ENCODE peak calls at places on chromosomes 5 and 9, in four cellular contexts. Y is MM.1S; D is CD8-positive, alpha-beta T cell; B is psoas muscle. V is an unnamed sample.

GRCh38 chr5:15579193-15579990 is 79.4 kb downstream of the FBXL7 start:
- DNase-seq in Y (no peak), D (no peak), B (no peak), V (no peak)

GRCh38 chr5:133730866-133731265 is 118.5 kb upstream of the FSTL4 start:
- DNase-seq in Y (no peak), D (no peak), B (no peak), V (no peak)

GRCh38 chr5:58183078-58183885 is 276.6 kb downstream of the PLK2 start:
- DNase-seq in Y (no peak), D (no peak), B (no peak), V (no peak)

GRCh38 chr5:609506-609905 is 2.6 kb upstream of the CEP72 start:
- DNase-seq in Y (no peak), D (peak; percentile 32), B (no peak), V (no peak)

GRCh38 chr5:96256795-96257470 is 176.1 kb downstream of the PCSK1 start:
- DNase-seq in Y (no peak), D (no peak), B (peak; percentile 17), V (no peak)

GRCh38 chr5:145660897-145661650 is 174.1 kb downstream of the PRELID2 start:
- DNase-seq in Y (no peak), D (no peak), B (no peak), V (no peak)

GRCh38 chr9:81664638-81665513 is 24.5 kb downstream of the TLE1 start:
- DNase-seq in Y (no peak), D (no peak), B (no peak), V (no peak)

GRCh38 chr9:114166606-114167572 is 11.6 kb downstream of the COL27A1 start:
- DNase-seq in Y (no peak), D (no peak), B (no peak), V (no peak)

GRCh38 chr5:118692811-118693342 is 295.5 kb downstream of the DTWD2 start:
- DNase-seq in Y (no peak), D (no peak), B (no peak), V (no peak)

GRCh38 chr9:89993678-89994630 is 389.1 kb downstream of the GADD45G start:
- DNase-seq in Y (no peak), D (no peak), B (peak; percentile 59), V (peak; percentile 25)

GRCh38 chr9:107624216-107624948 is 134.8 kb upstream of the KLF4 start:
- DNase-seq in Y (no peak), D (no peak), B (peak; percentile 63), V (no peak)

GRCh38 chr5:67268233-67269011 is 71.8 kb upstream of the CD180 start:
- DNase-seq in Y (no peak), D (no peak), B (peak; percentile 67), V (peak; percentile 88)

GRCh38 chr5:134975078-134975715 is 7.5 kb downstream of the CATSPER3 start:
- DNase-seq in Y (no peak), D (no peak), B (no peak), V (no peak)

GRCh38 chr9:92763721-92764380 is 782 bp downstream of the BICD2 start:
- DNase-seq in Y (peak; percentile 29), D (no peak), B (peak; percentile 39), V (peak; percentile 44)

GRCh38 chr5:61924251-61924650 is 381.8 kb upstream of the KIF2A start:
- DNase-seq in Y (no peak), D (no peak), B (no peak), V (no peak)

GRCh38 chr5:145479862-145480261 is 355.3 kb downstream of the PRELID2 start:
- DNase-seq in Y (no peak), D (no peak), B (no peak), V (no peak)

GRCh38 chr9:121650220-121651013 is 1.0 kb upstream of the DAB2IP start:
- DNase-seq in Y (no peak), D (no peak), B (peak; percentile 33), V (peak; percentile 89)

GRCh38 chr9:114076237-114077161 is 1.6 kb downstream of the AMBP start:
- DNase-seq in Y (no peak), D (no peak), B (no peak), V (no peak)

GRCh38 chr9:20292002-20292401 is 330.3 kb downstream of the MLLT3 start:
- DNase-seq in Y (no peak), D (no peak), B (no peak), V (no peak)

GRCh38 chr9:89739531-89740315 is 134.9 kb downstream of the GADD45G start:
- DNase-seq in Y (no peak), D (no peak), B (no peak), V (no peak)

GRCh38 chr5:17258429-17258828 is 41.0 kb downstream of the BASP1 start:
- DNase-seq in Y (no peak), D (no peak), B (no peak), V (no peak)

DNA sequence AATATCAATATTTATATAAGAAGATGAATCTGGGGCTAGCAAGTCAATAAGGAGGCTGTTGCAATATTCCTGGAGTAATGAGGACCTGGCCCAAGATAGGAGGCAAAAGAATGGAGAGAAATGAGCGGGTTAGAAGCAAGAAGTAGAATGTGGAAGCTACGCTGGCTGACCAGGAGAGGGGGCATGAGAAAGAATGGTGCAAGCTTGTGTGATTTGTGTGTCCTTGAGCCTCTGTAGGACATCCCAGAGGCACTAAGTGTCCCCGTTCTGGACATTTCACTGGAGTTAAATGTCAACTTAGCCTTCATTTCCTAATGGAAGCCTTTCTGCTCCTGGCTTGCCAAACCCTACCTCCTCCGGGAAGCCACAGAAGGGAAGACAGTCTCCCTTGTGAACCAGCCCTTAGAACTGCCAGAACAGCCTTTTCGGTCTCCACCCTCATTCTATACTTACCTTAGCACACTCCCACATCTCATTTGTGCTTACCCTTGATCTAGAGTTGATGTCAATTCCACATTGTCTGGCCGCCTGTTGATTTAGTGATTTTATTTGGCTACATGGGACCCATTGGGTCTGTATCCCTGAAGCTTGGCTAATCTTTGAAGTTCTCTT is 6.7 kb upstream of the PDE6A start:
- DNase-seq in Y (no peak), D (no peak), B (no peak), V (no peak)
- TF ChIP-seq CTCF in Y (no peak), D (no peak), B (no peak), V (no peak)

GRCh38 chr9:122797316-122798033 is 2.4 kb upstream of the OR1K1 start:
- DNase-seq in Y (no peak), D (no peak), B (no peak), V (no peak)

GRCh38 chr9:122800066-122801060 is at the start of gene OR1K1:
- DNase-seq in Y (no peak), D (no peak), B (no peak), V (no peak)
- H3K9me3 ChIP-seq in Y (no peaks in the 10 kb centered on the region), D (no peaks in the 10 kb centered on the region), B (no peaks in the 10 kb centered on the region), V (no peaks in the 10 kb centered on the region)

DNA sequence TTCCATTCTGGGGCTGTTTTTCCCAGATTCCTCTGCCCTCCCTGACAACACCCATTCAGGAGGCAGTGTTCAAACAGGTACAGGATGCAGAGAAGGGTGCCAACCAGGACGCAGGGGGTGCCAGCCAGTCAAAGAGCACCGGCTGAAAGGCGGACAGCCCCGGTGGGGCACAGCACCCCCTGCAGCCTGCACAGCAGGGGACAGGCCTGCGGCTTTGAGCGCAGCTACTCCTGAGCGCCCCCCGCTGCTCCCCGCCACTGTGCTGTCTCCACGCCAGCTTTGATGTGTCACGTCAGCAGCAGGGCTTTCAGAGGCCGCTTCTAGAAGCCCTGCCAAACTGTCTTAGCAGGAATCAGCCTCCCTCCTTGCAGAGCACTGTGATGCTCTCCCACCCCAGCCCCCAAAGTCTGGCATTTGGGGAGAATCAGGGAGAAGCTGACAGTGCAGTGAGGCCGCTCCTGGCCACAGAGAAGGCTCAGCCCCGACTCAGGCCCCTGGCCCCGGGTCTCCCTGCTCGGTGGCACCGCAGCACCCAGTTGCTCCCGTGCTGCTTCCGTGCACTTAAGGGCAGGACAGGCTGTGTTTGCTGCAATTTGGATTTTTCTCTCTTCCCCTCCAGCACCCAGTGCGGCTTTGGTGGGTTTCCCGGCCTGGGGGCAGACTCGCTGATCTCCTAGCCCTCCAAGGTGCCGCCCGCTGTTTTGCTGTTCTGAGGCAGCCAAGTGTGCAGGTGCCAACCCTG is 20.3 kb downstream of the AK8 start:
- DNase-seq in Y (no peak), D (no peak), B (peak; percentile 33), V (peak; percentile 67)
- TF ChIP-seq CTCF in Y (peak; percentile 19), D (no peak), B (no peak), V (no peak)

GRCh38 chr5:2455878-2456277 is 295.6 kb downstream of the IRX2 start:
- DNase-seq in Y (no peak), D (no peak), B (no peak), V (no peak)
- H3K9me3 ChIP-seq in Y (no peaks in the 10 kb centered on the region), D (no peaks in the 10 kb centered on the region), B (no peaks in the 10 kb centered on the region), V (no peaks in the 10 kb centered on the region)

DNA sequence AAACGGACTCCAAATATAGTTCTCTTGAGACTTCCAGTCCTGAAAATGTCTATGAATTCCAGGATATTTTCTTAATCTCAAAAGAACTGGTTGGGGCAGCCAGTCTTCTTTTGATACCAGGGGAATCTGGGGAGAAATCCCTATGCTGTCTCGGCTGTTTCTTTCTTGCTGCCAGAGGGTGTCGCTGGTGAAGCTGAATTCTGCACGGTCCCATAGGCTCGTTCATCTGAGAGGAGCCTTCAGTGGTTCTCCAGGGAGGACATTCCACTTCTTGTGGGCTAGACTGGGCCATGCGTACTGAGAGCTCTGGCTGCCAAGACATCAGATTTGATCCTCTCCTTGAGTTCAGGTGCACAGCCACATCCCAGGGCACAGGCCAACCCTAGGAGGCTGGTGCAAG is 155.0 kb upstream of the CLINT1 start:
- DNase-seq in Y (peak; percentile 20), D (no peak), B (no peak), V (peak; percentile 32)
- TF ChIP-seq CTCF in Y (peak; percentile 55), D (no peak), B (peak; percentile 10), V (no peak)

DNA sequence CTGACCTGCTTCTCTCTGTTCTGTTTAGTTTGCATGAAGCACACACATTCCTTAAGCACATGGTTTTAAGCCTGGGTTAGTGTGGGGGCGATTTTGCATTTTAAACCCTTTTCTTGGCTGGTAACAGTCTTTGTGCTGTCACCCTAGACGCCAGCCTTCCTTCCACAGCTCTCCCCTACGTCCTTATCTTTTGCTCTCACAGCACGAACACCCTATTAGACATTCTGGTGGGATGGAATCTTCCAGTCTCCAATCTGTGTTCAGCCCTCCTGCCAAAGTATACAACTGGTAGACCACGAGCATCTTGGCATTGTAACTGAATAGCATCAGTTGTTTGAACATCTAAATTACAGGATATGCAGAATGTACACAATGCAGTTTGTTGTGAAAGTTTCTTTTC is 316.9 kb upstream of the IRX2 start:
- DNase-seq in Y (no peak), D (no peak), B (no peak), V (no peak)
- H3K9me3 ChIP-seq in Y (no peaks in the 10 kb centered on the region), D (no peaks in the 10 kb centered on the region), B (peaks cover 6% of the 10 kb centered on the region), V (no peaks in the 10 kb centered on the region)